ENCODE peak calls at places on chromosomes 16 and 17, in eight cellular contexts. T is NCI-H2081; V is heart right ventricle; B is activated CD4-positive, CD25-positive, alpha-beta regulatory T cell; I is memory B cell; Q is T-cell; A is AG09319; D is cardiac fibroblast. G is an unnamed sample.

GRCh38 chr17:9162275-9162985 is 141.1 kb downstream of the NTN1 start:
- DNase-seq in T (peak), V (no peak), B (no peak), I (no peak), Q (no peak), A (no peak), D (no peak), G (peak)

GRCh38 chr17:65182233-65182632 is 45.1 kb downstream of the RGS9 start:
- DNase-seq in T (no peak), V (no peak), B (no peak), I (no peak), Q (no peak), A (no peak), D (no peak), G (no peak)

GRCh38 chr16:78513838-78514237 is 414.4 kb downstream of the WWOX start:
- DNase-seq in T (no peak), V (no peak), B (no peak), I (no peak), Q (no peak), A (no peak), D (no peak), G (no peak)

GRCh38 chr16:31010539-31010938 is at the start of gene STX1B:
- DNase-seq in T (peak), V (no peak), B (peak), I (no peak), Q (peak), A (no peak), D (no peak), G (no peak)

GRCh38 chr16:75109732-75110243 is 6.8 kb downstream of the LDHD start:
- DNase-seq in T (no peak), V (peak), B (no peak), I (no peak), Q (no peak), A (no peak), D (no peak), G (no peak)

GRCh38 chr17:45409659-45410076 is 23.0 kb downstream of the ARHGAP27 start:
- DNase-seq in T (no peak), V (no peak), B (no peak), I (no peak), Q (no peak), A (no peak), D (no peak), G (no peak)

GRCh38 chr17:80863626-80864025 is 128.0 kb upstream of the CHMP6 start:
- DNase-seq in T (no peak), V (no peak), B (no peak), I (no peak), Q (no peak), A (no peak), D (no peak), G (no peak)

GRCh38 chr17:80564545-80564944 is 19.9 kb downstream of the RPTOR start:
- DNase-seq in T (no peak), V (no peak), B (no peak), I (no peak), Q (no peak), A (no peak), D (no peak), G (no peak)

GRCh38 chr17:30113213-30113612 is 3.4 kb upstream of the NSRP1 start:
- DNase-seq in T (peak), V (no peak), B (no peak), I (no peak), Q (no peak), A (no peak), D (peak), G (no peak)

GRCh38 chr16:11025120-11025531 is 80.8 kb downstream of the CLEC16A start:
- DNase-seq in T (no peak), V (no peak), B (no peak), I (no peak), Q (no peak), A (no peak), D (no peak), G (no peak)

GRCh38 chr17:6574689-6575595 is 18.6 kb upstream of the PITPNM3 start:
- DNase-seq in T (no peak), V (peak), B (no peak), I (peak), Q (peak), A (no peak), D (peak), G (no peak)

GRCh38 chr17:78315355-78316114 is 44.3 kb downstream of the SOCS3 start:
- DNase-seq in T (peak), V (peak), B (peak), I (no peak), Q (no peak), A (peak), D (peak), G (peak)

GRCh38 chr16:3548445-3548844 is 28.8 kb downstream of the NLRC3 start:
- DNase-seq in T (no peak), V (no peak), B (no peak), I (no peak), Q (no peak), A (no peak), D (no peak), G (no peak)

GRCh38 chr17:38603786-38604478 is 1.8 kb downstream of the SRCIN1 start:
- DNase-seq in T (no peak), V (no peak), B (no peak), I (no peak), Q (no peak), A (no peak), D (no peak), G (no peak)

GRCh38 chr16:414395-415169 is 10.9 kb upstream of the RAB11FIP3 start:
- DNase-seq in T (no peak), V (no peak), B (no peak), I (no peak), Q (no peak), A (no peak), D (peak), G (no peak)

GRCh38 chr17:83079340-83079747 is at the start of gene METRNL:
- DNase-seq in T (peak), V (peak), B (peak), I (peak), Q (peak), A (no peak), D (peak), G (no peak)

GRCh38 chr16:86367291-86368072 is 142.8 kb upstream of the FOXF1 start:
- DNase-seq in T (no peak), V (no peak), B (no peak), I (no peak), Q (no peak), A (no peak), D (no peak), G (no peak)

GRCh38 chr16:65117701-65118448 is 4.0 kb downstream of the CDH11 start:
- DNase-seq in T (peak), V (peak), B (no peak), I (peak), Q (no peak), A (peak), D (peak), G (no peak)

G was measured in ascending aorta.